ENCODE peak calls at places on chromosomes 3 and 15, in seven cellular contexts. F is NCI-H460; J is NCI-H446 treated with DMSO at 0.1 percent for 48 hours; L is activated naive CD4-positive, alpha-beta T cell; X is amygdala; H is astrocyte of the spinal cord; A is activated gamma-delta T cell treated with Interleukin-2 at 50 U/mL for 16 hours. N is an unnamed sample.

GRCh38 chr15:83323296-83323711 is 38.8 kb upstream of the BNC1 start:
- DNase-seq in F (no peak), J (no peak), L (no peak), X (no peak), H (peak), A (no peak), N (no peak)

GRCh38 chr3:185983495-185984141 is 45.8 kb upstream of the TRA2B start:
- DNase-seq in F (peak), J (peak), L (no peak), X (peak), H (peak), A (peak), N (peak)

GRCh38 chr15:20341901-20342605 is 199.5 kb downstream of the GOLGA6L6 start:
- DNase-seq in F (no peak), J (no peak), L (no peak), X (no peak), H (no peak), A (peak), N (peak)

GRCh38 chr15:91897585-91898372 is 44.3 kb downstream of the SLCO3A1 start:
- DNase-seq in F (no peak), J (no peak), L (no peak), X (no peak), H (no peak), A (no peak), N (no peak)

GRCh38 chr15:66293419-66294156 is at the start of gene DIS3L:
- DNase-seq in F (peak), J (no peak), L (peak), X (no peak), H (peak), A (peak), N (peak)

GRCh38 chr3:67376416-67376815 is 278.0 kb downstream of the SUCLG2 start:
- DNase-seq in F (no peak), J (no peak), L (no peak), X (no peak), H (no peak), A (no peak), N (no peak)

GRCh38 chr3:30777426-30777825 is 117.0 kb downstream of the GADL1 start:
- DNase-seq in F (no peak), J (no peak), L (no peak), X (no peak), H (no peak), A (no peak), N (no peak)

GRCh38 chr3:32412887-32413286 is 21.2 kb downstream of the CMTM7 start:
- DNase-seq in F (no peak), J (peak), L (no peak), X (no peak), H (no peak), A (no peak), N (no peak)

GRCh38 chr3:40992023-40992422 is 207.3 kb upstream of the CTNNB1 start:
- DNase-seq in F (no peak), J (no peak), L (no peak), X (no peak), H (no peak), A (no peak), N (no peak)

GRCh38 chr15:65192016-65192415 is 6.9 kb upstream of the CLPX start:
- DNase-seq in F (no peak), J (no peak), L (no peak), X (no peak), H (no peak), A (no peak), N (no peak)

GRCh38 chr15:95162521-95162920 is 931.2 kb downstream of the MCTP2 start:
- DNase-seq in F (no peak), J (no peak), L (no peak), X (no peak), H (peak), A (no peak), N (no peak)